ENCODE peak calls at places on chromosomes 6 and 20, in five cellular contexts. N is astrocyte, I is A549, V is mesothelial cell of epicardium, C is endothelial cell of umbilical vein. H is an unnamed sample.

GRCh38 chr6:100538086-100538485 is 73.4 kb upstream of the SIM1 start:
- DNase-seq in N (peak), I (no peak), V (no peak), C (peak), H (no peak)

GRCh38 chr6:111921108-111921507 is 47.9 kb upstream of the FYN start:
- DNase-seq in N (no peak), I (no peak), V (no peak), C (no peak), H (no peak)

GRCh38 chr20:14062786-14063185 is 67.5 kb downstream of the MACROD2 start:
- DNase-seq in N (peak), I (no peak), V (no peak), C (no peak), H (no peak)

GRCh38 chr6:107152633-107153032 is 37.3 kb upstream of the BEND3 start:
- DNase-seq in N (no peak), I (no peak), V (no peak), C (no peak), H (no peak)

GRCh38 chr6:43559328-43559727 is 16.5 kb downstream of the XPO5 start:
- DNase-seq in N (no peak), I (no peak), V (no peak), C (no peak), H (no peak)

GRCh38 chr6:165664553-165665383 is 1.7 kb upstream of the PDE10A start:
- DNase-seq in N (no peak), I (no peak), V (no peak), C (no peak), H (no peak)

GRCh38 chr6:42407379-42407778 is 44.3 kb downstream of the TRERF1 start:
- DNase-seq in N (peak), I (no peak), V (no peak), C (no peak), H (no peak)

GRCh38 chr6:150668882-150669476 is 69.3 kb downstream of the PLEKHG1 start:
- DNase-seq in N (no peak), I (no peak), V (no peak), C (no peak), H (no peak)

GRCh38 chr6:157113389-157113788 is 209.9 kb downstream of the TMEM242 start:
- DNase-seq in N (no peak), I (no peak), V (no peak), C (no peak), H (no peak)

GRCh38 chr6:122653094-122653493 is 42.9 kb downstream of the PKIB start:
- DNase-seq in N (peak), I (peak), V (no peak), C (no peak), H (no peak)

GRCh38 chr6:139297921-139298320 is 6.1 kb upstream of the TXLNB start:
- DNase-seq in N (no peak), I (no peak), V (no peak), C (no peak), H (no peak)

GRCh38 chr6:81894788-81895221 is 142.3 kb upstream of the TENT5A start:
- DNase-seq in N (peak), I (no peak), V (no peak), C (no peak), H (no peak)

GRCh38 chr6:157860505-157860991 is 37.5 kb downstream of the SNX9 start:
- DNase-seq in N (peak), I (no peak), V (no peak), C (peak), H (no peak)

GRCh38 chr6:515267-515666 is 123.7 kb downstream of the IRF4 start:
- DNase-seq in N (no peak), I (no peak), V (no peak), C (no peak), H (no peak)
- TF ChIP-seq CTCF in N (no peak), I (no peak), V (no peak), C (no peak), H (no peak)

DNA sequence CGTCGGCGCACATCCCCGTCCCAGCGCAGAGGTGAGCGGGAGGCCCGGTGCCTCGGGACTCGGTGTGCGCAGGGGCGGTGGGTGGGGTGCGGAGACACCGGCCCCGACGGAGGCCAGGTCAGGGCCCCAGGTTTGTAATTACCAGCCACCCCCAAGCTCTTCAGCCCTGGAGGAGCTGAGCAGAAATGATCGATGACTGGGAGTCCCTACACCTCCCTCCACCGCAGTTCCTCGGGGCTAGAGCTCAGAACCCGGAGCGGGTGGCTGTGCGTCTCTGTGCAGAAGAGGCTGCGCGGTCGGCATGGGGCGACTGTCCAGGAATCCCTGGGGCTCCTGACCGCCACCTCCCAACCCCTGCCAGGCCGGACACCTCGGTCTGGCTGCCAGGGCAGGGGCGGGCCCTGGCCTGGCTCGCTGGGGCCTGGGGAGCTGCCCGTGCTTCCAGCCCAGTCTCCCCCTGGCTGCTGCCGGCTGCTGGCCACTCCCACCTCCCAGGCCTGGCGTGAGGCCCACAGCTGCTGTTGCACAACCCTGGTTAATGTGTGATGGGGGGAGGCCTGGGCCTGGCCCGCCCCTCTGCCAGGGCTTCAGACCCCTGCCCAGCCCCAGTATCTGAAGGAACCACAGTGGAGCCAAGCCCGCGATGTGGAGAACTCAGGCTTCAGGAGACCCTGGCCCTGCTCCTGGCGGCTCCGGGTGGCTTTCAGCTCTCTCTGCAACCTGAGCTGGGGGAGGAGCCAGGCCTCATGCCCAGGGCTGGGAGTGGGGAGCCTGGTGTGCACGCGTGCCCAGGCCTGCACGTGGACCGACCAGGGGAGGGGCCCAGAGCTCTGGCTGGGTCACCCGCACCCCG is 1.2 kb downstream of the SLC2A4RG start:
- DNase-seq in N (peak), I (peak), V (no peak), C (peak), H (peak)
- TF ChIP-seq CTCF in N (no peak), I (no peak), V (no peak), C (peak), H (peak)

DNA sequence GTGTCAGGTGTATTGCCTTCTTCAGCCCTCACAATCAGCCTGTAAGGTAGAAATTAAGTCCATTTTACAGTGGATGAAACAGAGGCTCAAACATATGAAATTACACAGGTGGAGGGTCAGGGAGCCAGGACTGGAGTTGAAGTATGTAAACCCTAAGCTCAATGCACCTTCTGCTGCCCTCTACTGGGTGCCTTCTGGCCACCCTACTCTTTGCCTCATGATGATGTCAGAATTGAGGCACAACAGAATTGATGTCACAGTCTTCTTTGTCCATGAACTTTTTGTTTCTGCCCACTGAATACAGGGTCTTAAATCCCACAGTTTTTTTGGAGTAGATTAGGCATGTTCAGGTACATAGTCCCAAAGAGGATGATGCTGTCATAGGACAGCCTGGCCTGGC is 400.8 kb upstream of the CHD6 start:
- DNase-seq in N (no peak), I (peak), V (no peak), C (peak), H (no peak)
- TF ChIP-seq CTCF in N (no peak), I (no peak), V (no peak), C (peak), H (peak)

DNA sequence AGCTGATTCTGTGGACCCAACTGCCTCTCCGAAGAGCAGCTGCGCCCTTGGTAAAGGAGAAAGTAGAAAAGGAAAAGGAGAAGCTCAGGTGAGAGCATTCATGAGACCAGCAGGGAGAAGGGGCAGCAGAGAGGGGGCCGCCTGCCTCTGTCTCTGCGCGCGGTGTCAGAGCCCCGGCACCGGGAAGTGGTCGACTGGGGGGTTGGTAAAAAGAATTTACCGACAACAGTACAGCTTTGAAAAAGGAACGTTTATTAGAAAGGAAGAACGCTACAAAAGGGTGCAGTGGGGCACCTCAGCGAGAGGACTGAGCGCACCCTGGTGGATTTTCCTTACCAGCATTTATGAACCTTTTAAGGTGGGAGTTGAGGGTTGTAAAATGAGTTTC is 61.9 kb downstream of the GPR6 start:
- DNase-seq in N (peak), I (peak), V (no peak), C (peak), H (no peak)
- TF ChIP-seq CTCF in N (peak), I (no peak), V (no peak), C (peak), H (peak)

GRCh38 chr20:63782051-63782471 is 42.5 kb downstream of the SLC2A4RG start:
- DNase-seq in N (no peak), I (no peak), V (no peak), C (no peak), H (no peak)
- TF ChIP-seq CTCF in N (no peak), I (no peak), V (no peak), C (no peak), H (no peak)